ENCODE peak calls at places on chromosomes 4 and X, in four cellular contexts. Y, G, J and M are unnamed samples.

GRCh38 chr4:11130195-11130975 is 298.3 kb downstream of the HS3ST1 start:
- DNase-seq in Y (no peak), G (no peak), J (peak), M (no peak)

GRCh38 chr4:171650543-171650942 is 162.7 kb upstream of the GALNTL6 start:
- DNase-seq in Y (no peak), G (no peak), J (no peak), M (no peak)

GRCh38 chr4:2721586-2721985 is 34.5 kb downstream of the TNIP2 start:
- DNase-seq in Y (no peak), G (no peak), J (no peak), M (no peak)

GRCh38 chr4:14254252-14254651 is 626.7 kb upstream of the BOD1L1 start:
- DNase-seq in Y (peak), G (peak), J (peak), M (no peak)

GRCh38 chr4:99389606-99390005 is 37.1 kb upstream of the ADH1C start:
- DNase-seq in Y (no peak), G (no peak), J (peak), M (no peak)

GRCh38 chrX:106780664-106781377 is 21.7 kb upstream of the TBC1D8B start:
- DNase-seq in Y (peak), G (no peak), J (no peak), M (no peak)

GRCh38 chrX:143788265-143788664 is 67.7 kb upstream of the SPANXN2 start:
- DNase-seq in Y (peak), G (no peak), J (no peak), M (no peak)

GRCh38 chr4:95181446-95182306 is 367.1 kb downstream of the UNC5C start:
- DNase-seq in Y (no peak), G (no peak), J (peak), M (no peak)

GRCh38 chrX:32116047-32116446 is 1044.2 kb upstream of the FTHL17 start:
- DNase-seq in Y (peak), G (no peak), J (no peak), M (no peak)

GRCh38 chr4:658031-658667 is 15.9 kb downstream of the ATP5ME start:
- DNase-seq in Y (no peak), G (no peak), J (no peak), M (no peak)

GRCh38 chr4:8050555-8051206 is 107.9 kb downstream of the ABLIM2 start:
- DNase-seq in Y (no peak), G (no peak), J (peak), M (no peak)

GRCh38 chr4:113684534-113685091 is 76.9 kb downstream of the CAMK2D start:
- DNase-seq in Y (peak), G (no peak), J (peak), M (no peak)

GRCh38 chr4:163554870-163555465 is 60.5 kb downstream of the TMA16 start:
- DNase-seq in Y (no peak), G (no peak), J (peak), M (no peak)

GRCh38 chr4:104394409-104394813 is 100.3 kb downstream of the CXXC4 start:
- DNase-seq in Y (no peak), G (no peak), J (no peak), M (no peak)

GRCh38 chrX:75746891-75747639 is 38.0 kb downstream of the MAGEE2 start:
- DNase-seq in Y (peak), G (peak), J (no peak), M (no peak)

GRCh38 chr4:6221851-6222760 is 21.8 kb upstream of the JAKMIP1 start:
- DNase-seq in Y (no peak), G (peak), J (no peak), M (no peak)

GRCh38 chrX:74383611-74384010 is 37.7 kb upstream of the SLC16A2 start:
- DNase-seq in Y (peak), G (no peak), J (peak), M (no peak)

GRCh38 chr4:508675-509373 is 9.8 kb downstream of the PIGG start:
- DNase-seq in Y (no peak), G (no peak), J (no peak), M (no peak)

GRCh38 chrX:2628751-2629315 is 62.3 kb upstream of the CD99 start:
- DNase-seq in Y (peak), G (no peak), J (no peak), M (no peak)

GRCh38 chr4:15938182-15938581 is 358 bp downstream of the FGFBP1 start:
- DNase-seq in Y (peak), G (no peak), J (no peak), M (no peak)

GRCh38 chr4:80309301-80310004 is 26.1 kb upstream of the CFAP299 start:
- DNase-seq in Y (peak), G (no peak), J (peak), M (no peak)

GRCh38 chr4:41319553-41319952 is 62.8 kb downstream of the UCHL1 start:
- DNase-seq in Y (peak), G (no peak), J (no peak), M (no peak)

GRCh38 chrX:727738-728621 is 97.4 kb downstream of the SHOX start:
- DNase-seq in Y (peak), G (no peak), J (no peak), M (no peak)

GRCh38 chrX:1244164-1245076 is 24.2 kb upstream of the CSF2RA start:
- DNase-seq in Y (peak), G (no peak), J (no peak), M (no peak)

GRCh38 chrX:71650333-71650969 is 16.9 kb upstream of the LOC101059915 start:
- DNase-seq in Y (peak), G (no peak), J (no peak), M (no peak)
- TF ChIP-seq CTCF in Y (no peak), G (peak), J (no peak), M (no peak)

DNA sequence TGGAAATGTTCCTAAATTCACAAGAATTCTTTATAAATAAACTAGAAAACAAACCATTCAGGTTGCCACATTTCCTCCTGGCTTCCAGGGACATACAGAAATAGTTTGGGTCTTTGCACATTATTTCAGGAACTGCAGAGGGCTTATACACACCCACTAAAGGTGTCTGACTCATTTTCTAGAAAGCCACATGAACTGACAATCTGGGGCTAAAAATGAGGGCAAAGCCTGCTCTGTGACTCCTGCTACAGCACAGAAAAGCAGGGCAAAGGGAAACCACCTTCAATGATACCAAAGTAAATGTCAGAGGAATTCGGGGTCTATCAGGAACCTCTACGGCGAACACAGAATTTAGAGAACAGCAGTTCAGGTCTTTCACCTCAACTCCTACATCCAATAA is 112.2 kb upstream of the MAP3K15 start:
- DNase-seq in Y (no peak), G (no peak), J (peak), M (no peak)
- TF ChIP-seq CTCF in Y (no peak), G (no peak), J (no peak), M (no peak)

DNA sequence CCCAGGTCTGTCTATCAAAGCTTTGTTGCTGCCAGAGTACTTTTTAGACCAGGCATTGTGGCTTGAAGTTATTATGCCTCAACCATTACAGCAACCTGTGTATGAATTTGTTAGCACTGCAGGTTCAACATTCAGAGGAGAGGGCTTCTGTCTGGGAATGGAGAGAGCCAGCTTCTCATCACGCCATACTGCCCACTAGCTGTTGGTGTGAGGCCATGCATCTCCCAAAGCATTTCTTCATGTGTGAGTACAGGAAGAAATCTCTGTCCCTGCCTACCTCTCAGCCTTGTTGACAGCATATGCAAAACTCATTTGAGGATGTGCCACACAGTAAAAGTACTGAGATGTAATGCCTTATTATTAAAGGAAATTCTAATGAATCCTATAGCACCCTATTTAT is 76.9 kb upstream of the PPARGC1A start:
- DNase-seq in Y (no peak), G (no peak), J (no peak), M (no peak)
- TF ChIP-seq CTCF in Y (no peak), G (peak), J (peak), M (peak)

GRCh38 chrX:100650841-100651240 is 6.8 kb downstream of the SRPX2 start:
- DNase-seq in Y (no peak), G (no peak), J (no peak), M (no peak)

GRCh38 chrX:100652266-100652665 is 8.3 kb downstream of the SRPX2 start:
- DNase-seq in Y (no peak), G (no peak), J (no peak), M (no peak)

GRCh38 chrX:100658936-100659335 is 14.9 kb downstream of the SRPX2 start:
- DNase-seq in Y (no peak), G (no peak), J (no peak), M (no peak)

GRCh38 chrX:100649550-100650356 is 5.8 kb downstream of the SRPX2 start:
- DNase-seq in Y (peak), G (no peak), J (peak), M (no peak)

DNA sequence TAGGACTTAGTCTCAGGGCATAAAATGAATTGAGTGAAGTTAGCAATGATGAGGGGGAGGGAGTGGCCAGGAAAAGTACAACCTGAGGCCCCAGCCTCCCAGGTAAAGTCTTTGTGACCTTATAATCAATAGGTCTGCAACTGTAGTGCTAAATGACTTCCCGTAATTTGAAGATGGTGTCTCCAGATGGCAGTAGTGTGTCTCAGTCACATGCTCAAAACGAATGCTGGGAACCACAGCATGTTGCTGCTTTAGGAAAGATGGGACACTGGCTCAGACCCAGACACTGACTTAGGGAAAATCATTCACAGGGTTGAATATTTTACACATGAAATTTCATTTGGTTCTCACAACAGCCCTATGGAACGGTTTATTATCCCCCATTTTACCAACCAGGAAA is 10.3 kb downstream of the SRPX2 start:
- DNase-seq in Y (peak), G (no peak), J (peak), M (no peak)
- TF ChIP-seq CTCF in Y (peak), G (peak), J (peak), M (peak)

DNA sequence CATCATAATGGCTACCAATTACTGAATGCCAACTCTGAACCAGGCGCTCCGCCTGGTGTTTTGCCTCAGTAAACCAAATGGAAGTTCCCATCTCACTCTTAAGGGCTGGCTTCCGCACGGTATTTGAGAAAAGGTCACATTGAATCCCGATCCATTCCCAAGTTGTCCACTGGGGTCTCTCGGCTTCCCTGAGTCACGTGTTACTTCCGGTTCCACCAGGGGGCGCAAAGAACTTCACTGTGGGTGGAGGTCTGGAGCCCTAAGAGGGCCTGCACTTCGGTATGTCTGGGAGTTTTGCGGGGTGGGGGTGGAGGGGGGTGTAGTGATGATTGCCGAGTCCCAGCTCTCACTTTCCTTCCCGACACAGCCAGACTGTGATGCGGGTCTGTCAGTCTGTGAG is 13.4 kb upstream of the NHS start:
- DNase-seq in Y (peak), G (no peak), J (no peak), M (no peak)
- TF ChIP-seq CTCF in Y (no peak), G (peak), J (peak), M (peak)

DNA sequence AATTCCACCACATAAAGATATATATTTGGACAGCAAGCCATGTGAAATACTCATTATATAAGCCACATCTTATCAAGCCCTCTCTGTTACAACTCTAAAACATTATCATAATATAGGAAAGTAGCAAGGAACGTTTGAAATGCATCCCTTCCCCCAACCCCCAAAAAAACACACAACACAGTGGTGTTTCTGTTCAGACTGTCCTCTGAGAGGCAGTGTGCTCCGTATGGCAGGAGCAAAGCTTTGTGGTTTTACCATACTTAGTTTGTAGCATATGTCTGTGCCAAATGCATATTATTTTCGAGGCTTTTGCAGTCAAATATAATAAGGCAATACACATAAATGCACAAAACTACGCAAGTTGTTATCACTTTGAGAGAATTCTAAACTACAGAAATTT is 194.2 kb downstream of the RAPGEF2 start:
- DNase-seq in Y (no peak), G (no peak), J (peak), M (no peak)
- TF ChIP-seq CTCF in Y (no peak), G (peak), J (no peak), M (no peak)

GRCh38 chrX:40171513-40172168 is 73.9 kb upstream of the BCOR start:
- DNase-seq in Y (no peak), G (peak), J (no peak), M (no peak)
- TF ChIP-seq CTCF in Y (no peak), G (no peak), J (no peak), M (no peak)